ENCODE peak calls at places on chromosomes 6 and 20, in seven cellular contexts. N is stimulated activated CD4-positive, alpha-beta T cell treated with anti-CD3 and anti-CD28 coated beads, Interleukin-15, amount 100 ng/mL, for 1 hour; T is Peyer's patch; I is stimulated activated naive CD4-positive, alpha-beta T cell; J is activated effector memory CD4-positive, alpha-beta T cell treated with anti-CD3 and anti-CD28 coated beads, Interleukin-2, amount 50 U/mL, for 16 hours; R is activated naive CD8-positive, alpha-beta T cell treated with anti-CD3 and anti-CD28 coated beads for 36 hours; Y is NCI-H1105 treated with DMSO at 0.1 percent for 48 hours. U is an unnamed sample.

GRCh38 chr6:79586548-79586947 is 44.6 kb upstream of the SH3BGRL2 start:
- DNase-seq in N (no peak), T (no peak), I (no peak), J (no peak), R (no peak), Y (no peak), U (no peak)

GRCh38 chr6:39889229-39889628 is 45.0 kb downstream of the MOCS1 start:
- DNase-seq in N (no peak), T (no peak), I (no peak), J (no peak), R (no peak), Y (no peak), U (no peak)

GRCh38 chr6:33925869-33926268 is 122.1 kb upstream of the MLN start:
- DNase-seq in N (no peak), T (peak), I (no peak), J (no peak), R (no peak), Y (peak), U (no peak)

GRCh38 chr6:2828629-2829028 is 13.0 kb downstream of the SERPINB1 start:
- DNase-seq in N (no peak), T (no peak), I (no peak), J (no peak), R (no peak), Y (no peak), U (no peak)

GRCh38 chr6:147207351-147207750 is 3.1 kb downstream of the STXBP5 start:
- DNase-seq in N (no peak), T (no peak), I (no peak), J (no peak), R (no peak), Y (no peak), U (no peak)

GRCh38 chr6:154614101-154614500 is 103.6 kb upstream of the CNKSR3 start:
- DNase-seq in N (no peak), T (no peak), I (no peak), J (no peak), R (no peak), Y (no peak), U (no peak)

GRCh38 chr6:122008105-122009100 is 391.0 kb upstream of the HSF2 start:
- DNase-seq in N (no peak), T (no peak), I (no peak), J (no peak), R (no peak), Y (no peak), U (no peak)

GRCh38 chr6:110331816-110332215 is 26.3 kb downstream of the METTL24 start:
- DNase-seq in N (no peak), T (no peak), I (no peak), J (no peak), R (no peak), Y (no peak), U (no peak)

GRCh38 chr6:132972971-132973370 is 158.6 kb downstream of the RPS12 start:
- DNase-seq in N (no peak), T (no peak), I (no peak), J (no peak), R (no peak), Y (peak), U (no peak)

GRCh38 chr20:38764563-38765355 is 16.5 kb downstream of the ACTR5 start:
- DNase-seq in N (no peak), T (peak), I (no peak), J (peak), R (peak), Y (no peak), U (no peak)

GRCh38 chr6:38445321-38445720 is 194.4 kb downstream of the BTBD9 start:
- DNase-seq in N (no peak), T (no peak), I (no peak), J (no peak), R (no peak), Y (no peak), U (no peak)

GRCh38 chr6:27593200-27593818 is 120.4 kb upstream of the ZNF184 start:
- DNase-seq in N (no peak), T (no peak), I (no peak), J (no peak), R (no peak), Y (no peak), U (no peak)